ENCODE peak calls at places on chromosomes 13 and 19, in four cellular contexts. D is WTC11, A is GM12878, L is K562. E is an unnamed sample.

GRCh38 chr13:110108348-110109139 is 198.4 kb downstream of the COL4A1 start:
- DNase-seq in D (peak; percentile 71), L (no peak), A (no peak), E (peak; percentile 51)

GRCh38 chr13:74098077-74098476 is 36.1 kb downstream of the KLF12 start:
- DNase-seq in A (no peak), D (no peak), L (no peak), E (no peak)

GRCh38 chr19:55923556-55923955 is 8.6 kb downstream of the NLRP13 start:
- DNase-seq in D (no peak), A (no peak), L (no peak), E (no peak)

GRCh38 chr19:39448271-39448670 is 2.9 kb downstream of the SUPT5H start:
- DNase-seq in L (no peak), A (no peak), D (no peak), E (no peak)

GRCh38 chr13:97975280-97975850 is 21.9 kb downstream of the IPO5 start:
- DNase-seq in D (no peak), L (no peak), A (no peak), E (no peak)

GRCh38 chr13:102620512-102620911 is 23.7 kb downstream of the TPP2 start:
- DNase-seq in L (no peak), D (no peak), A (no peak), E (no peak)

GRCh38 chr19:6772028-6772865 is at the start of gene VAV1:
- DNase-seq in D (peak; percentile 30), A (peak; percentile 64), L (peak; percentile 79), E (no peak)

GRCh38 chr19:5968431-5969373 is 9.2 kb downstream of the RANBP3 start:
- DNase-seq in D (peak; percentile 36), L (no peak), A (no peak), E (peak; percentile 41)

GRCh38 chr13:48251616-48252081 is 18.6 kb downstream of the ITM2B start:
- DNase-seq in L (no peak), D (no peak), A (no peak), E (no peak)

GRCh38 chr13:40338217-40338616 is 328.2 kb downstream of the FOXO1 start:
- DNase-seq in D (no peak), L (no peak), A (no peak), E (no peak)

GRCh38 chr13:40341086-40341471 is 325.4 kb downstream of the FOXO1 start:
- DNase-seq in L (no peak), D (no peak), A (no peak), E (no peak)

GRCh38 chr13:40341501-40341900 is 324.9 kb downstream of the FOXO1 start:
- DNase-seq in L (no peak), A (no peak), D (no peak), E (no peak)

GRCh38 chr13:40342461-40342860 is 324.0 kb downstream of the FOXO1 start:
- DNase-seq in L (no peak), D (no peak), A (no peak), E (no peak)

DNA sequence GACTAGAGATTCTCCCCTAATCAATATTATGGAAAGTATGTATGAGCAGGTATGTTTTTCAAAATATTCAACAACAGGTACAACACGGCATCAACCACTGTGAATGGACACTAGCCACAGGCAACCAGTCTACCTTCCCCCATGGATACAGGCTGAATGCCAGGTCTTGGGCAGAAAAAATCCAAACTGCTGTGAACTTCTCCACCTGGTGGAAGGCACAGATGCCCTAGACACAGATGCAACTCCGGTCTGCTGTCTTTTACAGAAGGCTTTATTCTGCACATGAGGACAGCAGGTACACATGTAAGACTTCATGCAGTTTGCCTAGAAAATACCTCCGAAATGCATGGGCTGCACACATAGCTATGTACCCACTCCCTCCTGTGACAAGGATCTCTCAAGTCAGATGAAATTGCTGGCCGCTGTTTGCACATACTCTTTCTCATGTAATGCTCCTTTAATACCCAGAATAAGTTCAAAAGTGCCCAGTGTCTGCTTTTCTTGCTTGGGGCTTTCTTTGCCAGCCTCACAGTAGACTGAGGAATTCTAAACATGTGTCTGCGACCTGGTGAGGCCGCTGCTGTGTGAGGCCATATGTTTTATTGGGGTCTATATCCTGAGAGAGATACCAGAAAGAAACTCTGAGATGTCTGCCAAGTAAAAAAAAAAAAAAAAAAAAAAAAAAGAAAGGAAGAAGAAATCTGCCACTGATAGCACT is 325.9 kb downstream of the FOXO1 start:
- DNase-seq in L (no peak), D (no peak), A (no peak), E (no peak)
- TF ChIP-seq CTCF in L (no peak), D (no peak), A (no peak), E (no peak)

DNA sequence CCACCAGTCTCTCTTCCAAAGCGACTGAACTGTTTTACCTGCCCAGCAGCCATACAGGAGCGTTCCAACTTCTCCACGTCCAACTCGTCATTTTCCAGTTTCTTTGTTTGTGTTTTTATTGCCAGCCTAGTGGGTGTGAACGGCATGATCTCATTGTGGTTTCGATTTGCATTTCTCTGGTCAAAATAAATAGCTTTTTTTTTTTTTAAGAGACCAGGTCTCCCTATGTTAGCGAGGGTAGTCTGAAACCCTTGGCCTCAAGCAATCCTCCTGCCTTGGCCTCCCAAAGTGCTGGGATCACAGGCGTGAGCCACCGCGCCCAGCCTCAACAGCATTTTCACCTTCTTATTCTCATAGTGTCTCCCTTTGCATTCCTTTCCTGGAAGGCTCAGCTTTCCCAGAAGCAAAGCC is 4.1 kb upstream of the JSRP1 start:
- DNase-seq in L (no peak), D (no peak), A (no peak), E (no peak)
- TF ChIP-seq CREM in L (no peak), D (no peak), A (peak; percentile 50), E (no peak)

DNA sequence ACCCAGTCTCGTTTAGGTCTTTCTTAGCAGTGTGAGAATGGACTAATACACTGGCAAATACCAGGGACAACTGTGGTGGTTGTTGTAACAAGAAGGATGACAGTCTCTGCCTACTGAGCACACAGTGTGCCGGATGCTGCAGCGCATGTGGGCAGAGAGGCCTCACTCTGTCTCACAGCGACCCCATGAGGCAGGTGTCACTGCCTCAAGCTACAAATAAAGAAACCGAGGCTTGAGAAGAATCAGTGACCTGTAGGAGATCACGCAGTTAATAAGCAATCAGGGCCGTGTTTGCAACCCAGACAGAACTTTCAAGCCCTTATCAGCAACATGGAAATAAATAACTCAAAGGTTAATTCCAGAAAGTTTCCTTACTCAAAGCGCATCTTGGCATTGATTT is 40.5 kb upstream of the GAS6 start:
- DNase-seq in A (no peak), D (peak; percentile 66), L (no peak), E (peak; percentile 25)
- TF ChIP-seq CTCF in A (peak; percentile 29), D (peak; percentile 33), L (peak; percentile 63), E (peak; percentile 87)

GRCh38 chr13:20106751-20107150 is 54.1 kb downstream of the GJA3 start:
- DNase-seq in D (no peak), A (no peak), L (no peak), E (no peak)
- TF ChIP-seq CREM in D (no peak), A (no peak), L (no peak), E (no peak)

E was measured in HepG2.